ENCODE peak calls at places on chromosomes 3 and 15, in eight cellular contexts. R is heart right ventricle; G is hippocampal formation; Q is fibroblast of villous mesenchyme; W is NCI-H2081; H is activated CD4-positive, alpha-beta T cell treated with anti-CD3 and anti-CD28 coated beads for 4 hours; O is heart left ventricle; S is pulmonary artery endothelial cell. N is an unnamed sample.

GRCh38 chr3:14434105-14434504 is 31.7 kb downstream of the SLC6A6 start:
- DNase-seq in G (no peak), R (no peak), H (no peak), Q (no peak), W (no peak), O (no peak), S (no peak), N (no peak)

GRCh38 chr3:177833392-177833791 is 636.1 kb upstream of the TBL1XR1 start:
- DNase-seq in S (no peak), H (no peak), Q (no peak), O (no peak), R (no peak), W (peak; percentile 97), G (no peak), N (no peak)

GRCh38 chr3:133503409-133503808 is 70.1 kb upstream of the CDV3 start:
- DNase-seq in O (no peak), R (no peak), S (no peak), H (no peak), W (no peak), Q (no peak), G (no peak), N (no peak)

GRCh38 chr3:25468866-25469319 is 40.8 kb downstream of the RARB start:
- DNase-seq in H (no peak), W (no peak), S (no peak), R (peak; percentile 72), G (peak; percentile 5), O (peak; percentile 81), Q (peak; percentile 84), N (no peak)

GRCh38 chr15:26772588-26773484 is at the start of gene GABRB3:
- DNase-seq in R (peak; percentile 46), G (peak; percentile 47), W (peak; percentile 79), S (no peak), H (no peak), Q (no peak), O (peak; percentile 58), N (no peak)

GRCh38 chr3:73801444-73801843 is 176.7 kb upstream of the PDZRN3 start:
- DNase-seq in Q (no peak), R (no peak), S (no peak), H (no peak), O (no peak), G (no peak), W (no peak), N (no peak)

GRCh38 chr3:58216496-58217197 is 5.9 kb upstream of the DNASE1L3 start:
- DNase-seq in W (no peak), S (no peak), O (no peak), G (no peak), R (no peak), Q (no peak), H (no peak), N (no peak)

GRCh38 chr3:39285333-39285732 is 5.5 kb upstream of the CX3CR1 start:
- DNase-seq in W (no peak), O (no peak), Q (no peak), S (no peak), H (no peak), R (no peak), G (no peak), N (no peak)

GRCh38 chr3:13259831-13260230 is 160.3 kb downstream of the NUP210 start:
- DNase-seq in S (no peak), O (no peak), Q (no peak), G (no peak), H (no peak), R (no peak), W (no peak), N (no peak)

GRCh38 chr15:31464216-31465082 is 137.8 kb downstream of the KLF13 start:
- DNase-seq in G (no peak), S (no peak), O (no peak), Q (no peak), H (no peak), W (no peak), R (peak; percentile 1), N (no peak)

GRCh38 chr3:54776601-54777000 is 151.3 kb downstream of the LRTM1 start:
- DNase-seq in W (no peak), G (no peak), S (no peak), Q (no peak), R (no peak), O (no peak), H (no peak), N (no peak)